ENCODE peak calls at places on chromosomes 16 and 17, in eight cellular contexts. I, H, R, N, M, S, B and O are unnamed samples.

GRCh38 chr17:16820161-16820877 is 130.3 kb downstream of the CCDC144A start:
- DNase-seq in I (peak), H (no peak), R (no peak), N (no peak), M (no peak), S (peak), B (no peak), O (no peak)

GRCh38 chr16:89822188-89823086 is 5.8 kb upstream of the SPIRE2 start:
- DNase-seq in I (peak), H (no peak), R (no peak), N (no peak), M (no peak), S (no peak), B (no peak), O (no peak)

GRCh38 chr16:89505204-89506112 is 2.7 kb upstream of the SPG7 start:
- DNase-seq in I (peak), H (peak), R (peak), N (peak), M (peak), S (peak), B (no peak), O (no peak)

GRCh38 chr17:57902800-57903759 is 52.1 kb downstream of the CUEDC1 start:
- DNase-seq in I (peak), H (peak), R (peak), N (no peak), M (peak), S (peak), B (no peak), O (no peak)

GRCh38 chr17:59851431-59852375 is 41.0 kb downstream of the TUBD1 start:
- DNase-seq in I (peak), H (peak), R (peak), N (peak), M (peak), S (no peak), B (no peak), O (no peak)

GRCh38 chr16:35411156-35411555 is 1951.7 kb downstream of the TP53TG3F start:
- DNase-seq in I (no peak), H (no peak), R (no peak), N (no peak), M (no peak), S (no peak), B (no peak), O (no peak)

GRCh38 chr16:6684076-6684673 is 648.5 kb upstream of the RBFOX1 start:
- DNase-seq in I (peak), H (peak), R (no peak), N (no peak), M (peak), S (no peak), B (peak), O (no peak)

GRCh38 chr16:27924411-27925118 is 138.9 kb downstream of the GSG1L start:
- DNase-seq in I (no peak), H (peak), R (no peak), N (no peak), M (peak), S (no peak), B (peak), O (no peak)

GRCh38 chr16:48000622-48001021 is 155.2 kb downstream of the ABCC12 start:
- DNase-seq in I (no peak), H (no peak), R (no peak), N (no peak), M (no peak), S (no peak), B (no peak), O (no peak)

GRCh38 chr17:48456584-48456983 is 26.6 kb upstream of the SKAP1 start:
- DNase-seq in I (no peak), H (peak), R (no peak), N (no peak), M (no peak), S (no peak), B (peak), O (no peak)

GRCh38 chr16:65547799-65548446 is 426.1 kb upstream of the CDH11 start:
- DNase-seq in I (no peak), H (peak), R (no peak), N (peak), M (peak), S (no peak), B (peak), O (peak)

GRCh38 chr17:44187131-44187899 is 543 bp downstream of the TMUB2 start:
- DNase-seq in I (no peak), H (peak), R (no peak), N (no peak), M (peak), S (no peak), B (peak), O (no peak)

GRCh38 chr17:49193513-49194296 is 16.7 kb downstream of the GNGT2 start:
- DNase-seq in I (peak), H (peak), R (peak), N (no peak), M (peak), S (peak), B (peak), O (no peak)

GRCh38 chr16:71834291-71834690 is 11.5 kb upstream of the ATXN1L start:
- DNase-seq in I (no peak), H (no peak), R (no peak), N (no peak), M (no peak), S (no peak), B (no peak), O (no peak)

GRCh38 chr17:17848311-17848710 is 11.5 kb upstream of the SREBF1 start:
- DNase-seq in I (no peak), H (no peak), R (no peak), N (no peak), M (no peak), S (no peak), B (no peak), O (no peak)

GRCh38 chr17:39027037-39027436 is 59.8 kb upstream of the FBXO47 start:
- DNase-seq in I (peak), H (peak), R (peak), N (no peak), M (no peak), S (peak), B (peak), O (no peak)

GRCh38 chr16:23949630-23950290 is 114.0 kb downstream of the PRKCB start:
- DNase-seq in I (peak), H (no peak), R (no peak), N (no peak), M (no peak), S (no peak), B (no peak), O (no peak)

GRCh38 chr17:22669721-22670120 is 977.4 kb downstream of the KCNJ18 start:
- DNase-seq in I (no peak), H (peak), R (no peak), N (no peak), M (no peak), S (no peak), B (no peak), O (no peak)

GRCh38 chr17:3889613-3890012 is 3.2 kb downstream of the CAMKK1 start:
- DNase-seq in I (no peak), H (no peak), R (no peak), N (no peak), M (no peak), S (no peak), B (no peak), O (no peak)

GRCh38 chr16:30063893-30064745 is 1.4 kb upstream of the ALDOA start:
- DNase-seq in I (peak), H (peak), R (peak), N (no peak), M (no peak), S (peak), B (peak), O (no peak)

GRCh38 chr16:62638964-62639861 is 603.0 kb upstream of the CDH8 start:
- DNase-seq in I (no peak), H (no peak), R (no peak), N (no peak), M (no peak), S (no peak), B (no peak), O (no peak)

GRCh38 chr17:12422632-12423031 is 243.1 kb upstream of the MYOCD start:
- DNase-seq in I (peak), H (no peak), R (peak), N (no peak), M (no peak), S (peak), B (no peak), O (no peak)

GRCh38 chr17:68906638-68907037 is 48.6 kb downstream of the ABCA8 start:
- DNase-seq in I (no peak), H (peak), R (no peak), N (no peak), M (peak), S (no peak), B (peak), O (no peak)

GRCh38 chr16:19540241-19540970 is 15.1 kb upstream of the VPS35L start:
- DNase-seq in I (no peak), H (no peak), R (no peak), N (no peak), M (no peak), S (no peak), B (no peak), O (no peak)

GRCh38 chr16:14015948-14016347 is 55.2 kb upstream of the MRTFB start:
- DNase-seq in I (no peak), H (peak), R (peak), N (peak), M (peak), S (no peak), B (no peak), O (peak)

GRCh38 chr17:1462164-1463112 is 6.4 kb upstream of the CRK start:
- DNase-seq in I (no peak), H (no peak), R (no peak), N (no peak), M (no peak), S (no peak), B (no peak), O (no peak)

GRCh38 chr17:58273453-58274104 is 7.2 kb downstream of the MPO start:
- DNase-seq in I (no peak), H (no peak), R (no peak), N (no peak), M (no peak), S (no peak), B (no peak), O (no peak)

GRCh38 chr16:68370921-68371651 is 60.3 kb downstream of the PRMT7 start:
- DNase-seq in I (no peak), H (no peak), R (no peak), N (no peak), M (no peak), S (no peak), B (no peak), O (no peak)

GRCh38 chr17:79438936-79439335 is 171.9 kb downstream of the RBFOX3 start:
- DNase-seq in I (no peak), H (no peak), R (no peak), N (no peak), M (no peak), S (no peak), B (no peak), O (no peak)

GRCh38 chr17:81365601-81366585 is 29.4 kb upstream of the BAHCC1 start:
- DNase-seq in I (peak), H (peak), R (peak), N (no peak), M (peak), S (no peak), B (no peak), O (no peak)

GRCh38 chr16:30186782-30187555 is 3.6 kb downstream of the CORO1A start:
- DNase-seq in I (peak), H (peak), R (peak), N (no peak), M (peak), S (peak), B (peak), O (no peak)

GRCh38 chr17:82974136-82974952 is 105.1 kb upstream of the METRNL start:
- DNase-seq in I (no peak), H (no peak), R (no peak), N (no peak), M (no peak), S (no peak), B (no peak), O (no peak)

GRCh38 chr16:24539850-24540484 is 601 bp downstream of the RBBP6 start:
- DNase-seq in I (peak), H (no peak), R (peak), N (no peak), M (peak), S (peak), B (peak), O (no peak)

GRCh38 chr17:69978056-69978646 is 96.9 kb upstream of the KCNJ16 start:
- DNase-seq in I (no peak), H (peak), R (no peak), N (no peak), M (no peak), S (no peak), B (no peak), O (no peak)

GRCh38 chr16:85419503-85420408 is 193.4 kb upstream of the GSE1 start:
- DNase-seq in I (no peak), H (no peak), R (no peak), N (no peak), M (no peak), S (no peak), B (no peak), O (no peak)

GRCh38 chr17:33461051-33461450 is 168.0 kb upstream of the ASIC2 start:
- DNase-seq in I (no peak), H (no peak), R (no peak), N (no peak), M (no peak), S (no peak), B (no peak), O (no peak)

GRCh38 chr16:20336955-20337354 is 9.6 kb upstream of the GP2 start:
- DNase-seq in I (no peak), H (no peak), R (no peak), N (no peak), M (no peak), S (no peak), B (peak), O (no peak)

GRCh38 chr16:26645629-26646028 is 421.1 kb upstream of the C16orf82 start:
- DNase-seq in I (no peak), H (no peak), R (no peak), N (no peak), M (no peak), S (no peak), B (peak), O (no peak)

GRCh38 chr17:45980855-45981254 is 18.2 kb upstream of the STH start:
- DNase-seq in I (no peak), H (no peak), R (no peak), N (no peak), M (no peak), S (no peak), B (no peak), O (no peak)

GRCh38 chr17:27603446-27603820 is 27.6 kb upstream of the LGALS9 start:
- DNase-seq in I (no peak), H (no peak), R (no peak), N (no peak), M (no peak), S (no peak), B (no peak), O (no peak)

GRCh38 chr17:14211246-14211645 is 25.4 kb downstream of the CDRT15 start:
- DNase-seq in I (no peak), H (peak), R (no peak), N (no peak), M (no peak), S (no peak), B (no peak), O (no peak)

GRCh38 chr17:14214271-14214670 is 22.4 kb downstream of the CDRT15 start:
- DNase-seq in I (no peak), H (peak), R (no peak), N (no peak), M (peak), S (no peak), B (no peak), O (no peak)

GRCh38 chr17:14209215-14209614 is 27.4 kb downstream of the CDRT15 start:
- DNase-seq in I (no peak), H (no peak), R (no peak), N (no peak), M (no peak), S (no peak), B (no peak), O (no peak)

GRCh38 chr17:14212401-14212800 is 24.3 kb downstream of the CDRT15 start:
- DNase-seq in I (no peak), H (no peak), R (no peak), N (no peak), M (no peak), S (no peak), B (no peak), O (no peak)

DNA sequence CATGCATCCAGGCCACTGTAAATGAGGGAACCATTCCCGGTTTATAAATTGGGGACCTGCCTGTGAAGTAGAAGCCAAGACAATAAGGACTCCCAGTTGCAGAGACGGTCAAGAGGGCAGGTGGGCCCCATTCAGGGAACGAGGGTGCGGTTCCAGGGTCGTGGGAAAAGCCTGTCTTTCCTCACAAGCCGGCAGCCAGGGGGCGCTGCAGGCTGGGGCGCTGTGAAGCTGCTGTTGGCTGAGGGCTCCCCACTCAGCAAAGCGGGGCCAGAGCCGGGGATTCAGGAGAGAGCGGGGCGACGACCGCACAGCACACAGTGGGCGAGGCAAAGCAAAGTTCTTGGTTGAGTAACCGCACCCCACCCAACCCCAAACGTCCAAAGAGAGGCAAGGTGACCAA is 24.9 kb downstream of the CDRT15 start:
- DNase-seq in I (no peak), H (peak), R (no peak), N (no peak), M (peak), S (no peak), B (peak), O (no peak)
- TF ChIP-seq CTCF in I (peak), H (peak), R (no peak), N (peak), M (peak), S (peak), B (peak), O (peak)

GRCh38 chr16:77435240-77435819 is 496 bp upstream of the ADAMTS18 start:
- DNase-seq in I (no peak), H (no peak), R (no peak), N (no peak), M (no peak), S (no peak), B (peak), O (no peak)
- H3K4me3 ChIP-seq in I (no peak), H (no peak), R (peak), N (no peak), M (no peak), S (no peak), B (peak), O (no peak)

GRCh38 chr17:15051913-15052312 is 213.2 kb downstream of the PMP22 start:
- DNase-seq in I (no peak), H (no peak), R (no peak), N (no peak), M (no peak), S (no peak), B (no peak), O (no peak)

GRCh38 chr17:15048933-15049539 is 216.1 kb downstream of the PMP22 start:
- DNase-seq in I (no peak), H (no peak), R (no peak), N (no peak), M (no peak), S (no peak), B (peak), O (no peak)

GRCh38 chr17:15048381-15048780 is 216.7 kb downstream of the PMP22 start:
- DNase-seq in I (no peak), H (no peak), R (no peak), N (no peak), M (no peak), S (no peak), B (peak), O (no peak)
- TF ChIP-seq CTCF in I (no peak), H (no peak), R (no peak), N (peak), M (no peak), S (no peak), B (peak), O (no peak)

GRCh38 chr16:52547001-52547833 is at the start of gene TOX3:
- DNase-seq in I (peak), H (no peak), R (no peak), N (no peak), M (no peak), S (no peak), B (peak), O (no peak)

GRCh38 chr16:52546291-52546941 is 527 bp downstream of the TOX3 start:
- DNase-seq in I (no peak), H (no peak), R (no peak), N (no peak), M (no peak), S (no peak), B (peak), O (no peak)

GRCh38 chr16:52545544-52546262 is 1.2 kb downstream of the TOX3 start:
- DNase-seq in I (no peak), H (no peak), R (no peak), N (no peak), M (no peak), S (no peak), B (peak), O (no peak)

GRCh38 chr16:52543654-52544053 is 3.3 kb downstream of the TOX3 start:
- DNase-seq in I (no peak), H (no peak), R (no peak), N (no peak), M (no peak), S (no peak), B (no peak), O (no peak)

DNA sequence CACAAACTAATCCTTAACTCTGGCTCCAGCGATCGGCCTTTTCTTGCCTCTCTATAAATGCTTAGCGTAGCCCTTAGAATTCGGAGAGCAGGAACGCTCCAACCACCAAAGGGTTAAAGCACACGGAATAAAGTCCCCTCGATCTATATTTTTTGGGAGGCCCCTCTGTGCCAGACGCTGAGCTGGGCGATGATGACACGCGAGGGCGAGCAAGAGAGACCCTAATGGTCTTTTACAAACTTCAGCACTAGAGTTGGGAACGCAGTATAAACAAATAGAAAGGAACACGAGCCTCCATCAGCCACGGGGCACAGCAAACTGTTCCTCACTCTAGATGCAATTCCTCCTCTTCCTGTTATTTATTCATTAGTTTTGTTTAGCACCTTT is 1.8 kb downstream of the TOX3 start:
- DNase-seq in I (no peak), H (no peak), R (no peak), N (no peak), M (no peak), S (no peak), B (peak), O (no peak)
- H3K4me3 ChIP-seq in I (peak), H (no peak), R (peak), N (no peak), M (no peak), S (peak), B (peak), O (no peak)

DNA sequence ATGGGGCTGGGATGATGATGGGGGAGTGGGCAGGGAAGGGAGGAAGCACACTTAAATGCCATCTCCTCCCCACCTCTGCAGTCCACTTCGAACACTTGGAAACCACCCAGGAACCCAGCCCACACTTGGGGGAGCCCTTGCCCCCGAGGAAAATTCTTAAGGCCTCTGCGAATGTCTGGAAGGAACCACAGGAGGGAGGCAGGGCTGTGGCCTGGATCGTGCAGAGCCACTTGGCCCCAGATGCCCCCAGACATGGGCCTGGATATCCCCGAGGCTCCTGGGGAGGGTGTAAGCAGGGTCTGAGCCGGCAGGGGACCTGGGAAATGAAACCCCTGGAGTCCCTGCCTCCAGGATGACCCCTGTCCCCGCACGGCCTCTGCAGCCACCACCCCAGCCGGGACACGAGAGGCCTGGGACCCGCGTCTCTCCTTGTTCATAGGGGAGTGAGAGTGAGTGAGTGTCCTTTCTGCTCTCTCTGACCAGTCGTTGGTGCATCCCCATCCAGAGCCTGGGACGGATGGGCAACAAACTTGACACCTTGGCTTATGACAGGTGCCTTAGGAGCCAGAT is 11.8 kb upstream of the MTSS2 start:
- DNase-seq in I (no peak), H (no peak), R (no peak), N (no peak), M (no peak), S (no peak), B (no peak), O (no peak)
- TF ChIP-seq CTCF in I (no peak), H (no peak), R (no peak), N (no peak), M (no peak), S (no peak), B (no peak), O (peak)

GRCh38 chr17:7295230-7296180 is 1.1 kb upstream of the YBX2 start:
- DNase-seq in I (no peak), H (no peak), R (no peak), N (no peak), M (no peak), S (no peak), B (peak), O (no peak)
- H3K4me3 ChIP-seq in I (no peak), H (no peak), R (no peak), N (no peak), M (no peak), S (peak), B (peak), O (no peak)

GRCh38 chr16:79213214-79213613 is 387.3 kb downstream of the MAF start:
- DNase-seq in I (peak), H (no peak), R (no peak), N (no peak), M (no peak), S (no peak), B (no peak), O (no peak)
- TF ChIP-seq CTCF in I (no peak), H (no peak), R (no peak), N (no peak), M (no peak), S (no peak), B (no peak), O (no peak)